ENCODE peak calls at places on chromosomes 13 and 19, in nine cellular contexts. Z is glutamatergic neuron; U is mucosa of gallbladder; I is activated CD8-positive, alpha-beta memory T cell treated with anti-CD3 and anti-CD28 coated beads, Interleukin-2, amount 50 U/mL, for 48 hours; O is RPMI8226; M is activated naive CD4-positive, alpha-beta T cell; D is NCI-H2171 treated with DMSO at 0.1 percent for 48 hours; B is lung microvascular endothelial cell; K is GM19239. L is an unnamed sample.

GRCh38 chr13:109402976-109403375 is 383.4 kb downstream of the IRS2 start:
- DNase-seq in B (no peak), M (no peak), O (no peak), I (no peak), D (no peak), Z (peak; percentile 27), K (no peak), U (no peak), L (no peak)

GRCh38 chr13:76225815-76226489 is 589.8 kb downstream of the LMO7 start:
- DNase-seq in O (no peak), M (no peak), B (no peak), U (peak; percentile 22), K (no peak), D (no peak), Z (no peak), I (no peak), L (no peak)

GRCh38 chr13:109744512-109745051 is 41.8 kb downstream of the IRS2 start:
- DNase-seq in D (peak; percentile 56), Z (no peak), O (peak; percentile 59), B (no peak), I (no peak), M (no peak), K (no peak), U (peak; percentile 65), L (peak; percentile 39)

GRCh38 chr19:1080360-1081161 is 13.6 kb downstream of the ARHGAP45 start:
- DNase-seq in I (no peak), D (no peak), U (no peak), B (no peak), O (no peak), M (no peak), Z (no peak), K (no peak), L (no peak)

GRCh38 chr19:35995655-35995993 is 636 bp downstream of the SDHAF1 start:
- DNase-seq in O (peak; percentile 65), U (peak; percentile 26), Z (peak; percentile 50), D (peak; percentile 13), B (peak; percentile 26), K (peak; percentile 61), M (no peak), I (peak; percentile 75), L (peak; percentile 61)

GRCh38 chr13:33279898-33280549 is 5.5 kb downstream of the STARD13 start:
- DNase-seq in M (no peak), Z (no peak), O (no peak), I (no peak), K (no peak), D (no peak), U (no peak), B (peak; percentile 69), L (no peak)

GRCh38 chr19:482186-483041 is 13.9 kb upstream of the MADCAM1 start:
- DNase-seq in O (no peak), M (no peak), U (no peak), Z (no peak), B (peak; percentile 43), K (no peak), I (no peak), D (no peak), L (no peak)

GRCh38 chr19:33301011-33301899 is 1.1 kb downstream of the CEBPA start:
- DNase-seq in I (peak; percentile 49), B (peak; percentile 11), K (no peak), Z (peak; percentile 52), D (no peak), U (no peak), M (no peak), O (no peak), L (peak; percentile 41)

GRCh38 chr19:932647-933552 is 7.1 kb downstream of the ARID3A start:
- DNase-seq in B (peak; percentile 40), O (no peak), K (no peak), D (no peak), Z (peak; percentile 87), M (peak; percentile 24), I (no peak), U (peak; percentile 78), L (peak; percentile 66)

GRCh38 chr19:15584095-15584494 is 30.9 kb upstream of the CYP4F8 start:
- DNase-seq in B (no peak), O (no peak), D (no peak), Z (no peak), M (no peak), I (no peak), K (no peak), U (no peak), L (no peak)

L was measured in body of pancreas.